ENCODE peak calls at places on chromosomes 3 and 15, in four cellular contexts. T, S, V and N are unnamed samples.

GRCh38 chr3:174330303-174330702 is 528.8 kb upstream of the NAALADL2 start:
- DNase-seq in V (no peak), T (no peak), S (no peak), N (no peak)

GRCh38 chr15:29090617-29091466 is 178.8 kb downstream of the NSMCE3 start:
- DNase-seq in T (no peak), V (no peak), S (peak), N (no peak)

GRCh38 chr15:42890161-42890913 is 30.2 kb downstream of the TTBK2 start:
- DNase-seq in T (no peak), V (no peak), S (peak), N (no peak)

GRCh38 chr3:165874663-165875489 is 37.7 kb upstream of the BCHE start:
- DNase-seq in T (no peak), S (no peak), V (no peak), N (no peak)

GRCh38 chr3:124246366-124246765 is 254.4 kb upstream of the ROPN1 start:
- DNase-seq in S (no peak), V (no peak), T (no peak), N (no peak)

GRCh38 chr3:154486949-154487348 is 57.0 kb upstream of the GPR149 start:
- DNase-seq in V (no peak), S (no peak), T (no peak), N (no peak)

GRCh38 chr3:41198526-41198925 is 779 bp upstream of the CTNNB1 start:
- DNase-seq in S (peak), T (no peak), V (no peak), N (no peak)

GRCh38 chr3:184145120-184145524 is 10.0 kb downstream of the EIF2B5 start:
- DNase-seq in V (peak), S (peak), T (no peak), N (peak)

GRCh38 chr3:61381745-61382392 is 130.6 kb upstream of the FHIT start:
- DNase-seq in T (peak), S (peak), V (no peak), N (no peak)